ENCODE peak calls at places on chromosome 17, in four cellular contexts. F, E, Y and H are unnamed samples.

GRCh38 chr17:31663576-31663975 is 195.5 kb downstream of the COPRS start:
- DNase-seq in F (no peak), E (no peak), Y (no peak), H (no peak)

GRCh38 chr17:40726919-40727318 is 23.4 kb upstream of the KRT24 start:
- DNase-seq in F (peak), E (no peak), Y (no peak), H (no peak)

GRCh38 chr17:14299261-14300093 is 1.4 kb upstream of the HS3ST3B1 start:
- DNase-seq in F (peak), E (no peak), Y (no peak), H (peak)

GRCh38 chr17:80959330-80960036 is 32.2 kb upstream of the CHMP6 start:
- DNase-seq in F (no peak), E (no peak), Y (no peak), H (no peak)

GRCh38 chr17:58332720-58333395 is 4.3 kb upstream of the TSPOAP1 start:
- DNase-seq in F (no peak), E (no peak), Y (no peak), H (no peak)

GRCh38 chr17:81236784-81237183 is 2.1 kb downstream of the TEPSIN start:
- DNase-seq in F (no peak), E (no peak), Y (no peak), H (no peak)

GRCh38 chr17:12691173-12691572 is 25.5 kb downstream of the MYOCD start:
- DNase-seq in F (no peak), E (no peak), Y (no peak), H (no peak)

GRCh38 chr17:65772989-65773388 is 211.5 kb upstream of the AXIN2 start:
- DNase-seq in F (no peak), E (no peak), Y (no peak), H (no peak)

GRCh38 chr17:47225436-47225858 is 16.3 kb downstream of the MYL4 start:
- DNase-seq in F (peak), E (no peak), Y (no peak), H (no peak)

GRCh38 chr17:40373324-40373723 is 8.8 kb upstream of the GJD3 start:
- DNase-seq in F (no peak), E (no peak), Y (no peak), H (no peak)

GRCh38 chr17:33072421-33073175 is 81.0 kb downstream of the SPACA3 start:
- DNase-seq in F (no peak), E (no peak), Y (no peak), H (no peak)

GRCh38 chr17:8304181-8304910 is 5.7 kb upstream of the ARHGEF15 start:
- DNase-seq in F (peak), E (no peak), Y (no peak), H (peak)

GRCh38 chr17:18225562-18226283 is at the start of gene LLGL1:
- DNase-seq in F (no peak), E (no peak), Y (no peak), H (peak)

GRCh38 chr17:62981933-62982332 is 15.9 kb downstream of the TANC2 start:
- DNase-seq in F (no peak), E (no peak), Y (no peak), H (no peak)

GRCh38 chr17:78338860-78339259 is 21.0 kb downstream of the SOCS3 start:
- DNase-seq in F (no peak), E (no peak), Y (no peak), H (no peak)

GRCh38 chr17:65283704-65284103 is 146.5 kb downstream of the RGS9 start:
- DNase-seq in F (no peak), E (no peak), Y (no peak), H (no peak)

GRCh38 chr17:70552230-70552981 is 383.1 kb downstream of the KCNJ2 start:
- DNase-seq in F (peak), E (peak), Y (no peak), H (peak)

GRCh38 chr17:40399185-40399584 is 18.5 kb downstream of the TOP2A start:
- DNase-seq in F (peak), E (no peak), Y (no peak), H (peak)

GRCh38 chr17:64155090-64155630 is 25.2 kb upstream of the ERN1 start:
- DNase-seq in F (no peak), E (no peak), Y (no peak), H (no peak)

GRCh38 chr17:57875109-57876022 is 25.5 kb upstream of the MRPS23 start:
- DNase-seq in F (peak), E (no peak), Y (peak), H (peak)

GRCh38 chr17:49760909-49761558 is 2.9 kb downstream of the FAM117A start:
- DNase-seq in F (no peak), E (no peak), Y (no peak), H (peak)
- TF ChIP-seq BRCA1 in F (no peak), E (no peak), Y (no peak), H (no peak)

DNA sequence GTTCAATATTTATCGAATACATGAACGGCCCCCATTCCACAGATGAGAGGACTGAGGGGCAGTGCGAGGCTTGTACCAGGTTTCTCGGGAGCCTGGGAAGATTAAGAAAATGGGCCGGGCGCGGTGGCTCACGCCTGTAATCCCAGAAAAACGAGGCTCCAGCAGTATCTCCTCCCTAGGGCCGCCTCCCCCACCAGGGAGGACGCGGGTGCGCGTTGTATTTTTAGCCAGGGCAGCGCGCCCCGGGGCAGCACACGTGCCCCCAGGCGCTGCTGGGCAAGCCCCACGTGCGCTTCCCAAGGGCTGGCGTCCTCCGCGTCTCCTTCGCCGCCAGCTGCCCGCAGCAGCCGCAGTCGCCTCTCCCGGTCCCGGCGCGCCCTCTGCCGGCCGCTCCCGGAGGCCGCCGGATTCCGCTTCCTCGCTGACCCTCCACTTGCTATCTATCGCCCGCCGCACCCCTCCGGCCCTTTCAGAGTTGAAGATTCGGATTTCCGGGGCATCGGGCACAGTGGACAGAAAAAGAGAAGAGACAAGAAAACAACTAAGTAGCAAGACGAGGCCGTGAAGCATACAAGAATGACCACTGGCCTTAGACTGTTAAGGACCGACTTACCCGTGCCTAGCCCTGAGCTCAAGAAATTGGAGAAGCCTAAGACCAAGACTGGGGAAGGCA is 1.9 kb upstream of the YBX2 start:
- DNase-seq in F (peak), E (no peak), Y (no peak), H (peak)
- TF ChIP-seq BRCA1 in F (no peak), E (no peak), Y (no peak), H (no peak)

GRCh38 chr17:56290486-56291118 is 137.3 kb downstream of the ANKFN1 start:
- DNase-seq in F (no peak), E (no peak), Y (no peak), H (no peak)
- TF ChIP-seq BRCA1 in F (no peak), E (no peak), Y (no peak), H (no peak)

DNA sequence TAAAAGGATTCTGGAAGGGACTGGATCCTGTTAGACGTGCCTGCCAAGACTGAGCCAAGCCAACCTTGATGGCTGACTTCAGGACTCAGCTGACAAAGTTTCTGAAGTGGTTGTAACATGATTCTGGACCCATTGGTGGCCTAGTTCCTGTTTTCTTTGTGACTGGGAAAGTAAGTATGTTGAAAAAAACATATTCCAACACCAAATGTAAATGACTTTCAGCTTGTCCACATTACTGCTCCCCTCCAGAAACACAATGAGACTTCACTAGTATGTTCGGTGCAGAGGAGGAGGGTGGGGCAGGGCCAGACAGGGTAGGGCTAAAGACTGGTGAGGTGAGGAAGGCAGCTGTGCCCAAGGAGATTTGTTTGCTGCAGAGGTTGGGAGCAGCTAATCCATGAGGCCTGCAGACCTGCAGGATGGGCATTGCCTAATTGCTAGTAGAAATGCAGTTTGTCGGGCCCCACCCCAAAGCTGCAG is 26.4 kb downstream of the NMT1 start:
- DNase-seq in F (no peak), E (no peak), Y (no peak), H (no peak)
- TF ChIP-seq BRCA1 in F (no peak), E (no peak), Y (no peak), H (no peak)

GRCh38 chr17:39194089-39194984 is 3.1 kb downstream of the CACNB1 start:
- DNase-seq in F (peak), E (no peak), Y (no peak), H (peak)
- TF ChIP-seq BRCA1 in F (no peak), E (no peak), Y (no peak), H (no peak)

DNA sequence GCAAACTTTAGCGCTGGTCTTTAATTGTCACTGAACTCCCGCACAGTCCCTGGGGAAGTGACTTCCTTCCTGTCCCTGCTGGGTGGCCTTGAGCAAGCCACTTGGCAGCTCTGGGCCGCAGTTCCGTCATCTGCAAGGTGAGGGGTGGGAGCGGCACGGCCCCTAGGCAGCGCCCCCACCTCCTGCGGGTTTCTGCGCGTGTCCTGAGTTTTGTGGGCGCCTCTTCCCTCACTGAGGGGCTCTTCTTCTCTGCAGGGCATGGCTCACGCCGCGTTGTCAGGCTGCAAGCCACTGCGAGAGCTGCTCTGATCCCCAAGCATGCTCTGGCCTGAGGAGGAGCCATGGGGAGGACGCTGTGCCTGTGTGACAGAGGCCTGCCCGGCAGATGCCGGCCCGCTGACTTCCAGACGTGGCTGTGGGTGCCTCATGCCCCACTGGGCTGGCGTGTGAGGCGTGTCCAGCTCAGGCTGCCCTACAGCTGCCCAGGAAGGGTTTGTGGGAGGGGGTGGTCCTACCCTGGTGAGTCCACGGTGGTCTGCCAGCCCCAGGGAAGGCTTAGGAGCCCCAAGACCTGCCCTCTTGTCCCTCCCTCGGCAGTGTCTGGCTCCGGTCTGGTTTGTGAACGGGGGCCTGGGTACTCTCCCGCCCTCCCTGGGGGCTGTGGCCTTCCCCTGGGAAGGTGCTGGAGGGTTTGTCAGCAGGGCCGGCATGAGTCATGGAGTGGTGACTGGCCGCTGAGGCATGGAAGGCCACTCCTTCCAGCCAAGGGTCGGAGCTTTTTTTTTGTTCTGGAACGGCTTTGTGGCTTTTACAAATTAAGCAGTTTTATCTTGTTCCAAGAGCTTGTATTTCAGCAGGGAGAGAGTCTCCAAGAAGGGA is 182.0 kb downstream of the SEC14L1 start:
- DNase-seq in F (peak), E (no peak), Y (no peak), H (peak)
- TF ChIP-seq BRCA1 in F (no peak), E (no peak), Y (no peak), H (no peak)

GRCh38 chr17:20955437-20956323 is 87.1 kb downstream of the USP22 start:
- DNase-seq in F (peak), E (no peak), Y (no peak), H (no peak)
- TF ChIP-seq BRCA1 in F (no peak), E (no peak), Y (no peak), H (no peak)

GRCh38 chr17:5699789-5700188 is 115.5 kb upstream of the NLRP1 start:
- DNase-seq in F (no peak), E (no peak), Y (no peak), H (no peak)
- TF ChIP-seq BRCA1 in F (no peak), E (no peak), Y (no peak), H (no peak)

GRCh38 chr17:38602862-38603785 is 2.6 kb downstream of the SRCIN1 start:
- DNase-seq in F (no peak), E (no peak), Y (no peak), H (no peak)

GRCh38 chr17:38602453-38602852 is 3.3 kb downstream of the SRCIN1 start:
- DNase-seq in F (no peak), E (no peak), Y (no peak), H (no peak)

GRCh38 chr17:38600416-38600815 is 5.3 kb downstream of the SRCIN1 start:
- DNase-seq in F (no peak), E (no peak), Y (no peak), H (no peak)

GRCh38 chr17:38600906-38601305 is 4.8 kb downstream of the SRCIN1 start:
- DNase-seq in F (no peak), E (no peak), Y (no peak), H (peak)

GRCh38 chr17:38601539-38602351 is 4.0 kb downstream of the SRCIN1 start:
- DNase-seq in F (peak), E (no peak), Y (no peak), H (peak)
- TF ChIP-seq BRCA1 in F (no peak), E (no peak), Y (no peak), H (no peak)

GRCh38 chr17:29764748-29765147 is 142.0 kb upstream of the CORO6 start:
- DNase-seq in F (no peak), E (no peak), Y (no peak), H (no peak)
- TF ChIP-seq BRCA1 in F (no peak), E (no peak), Y (no peak), H (no peak)